ENCODE peak calls at places on chromosomes 4 and X, in eight cellular contexts. One of them, this sample, is unnamed. For H3K9me3 and H4K20me1, the result is how much of the 10 kb centered on the place peaks cover.

GRCh38 chr4:73127839-73128448 is 58.4 kb upstream of the COX18 start:
- DNase-seq in MM.1S: no peak
- DNase-seq in mammary epithelial cell: no peak
- DNase-seq in GM12878: no peak
- DNase-seq in keratinocyte: no peak
- DNase-seq in HCT116: no peak
- DNase-seq in PC-3: peak
- DNase-seq in SK-N-SH: peak
- DNase-seq in this sample: peak

GRCh38 chr4:157072002-157072401 is 3.9 kb upstream of the GLRB start:
- DNase-seq in MM.1S: no peak
- DNase-seq in mammary epithelial cell: peak
- DNase-seq in GM12878: no peak
- DNase-seq in keratinocyte: no peak
- DNase-seq in HCT116: no peak
- DNase-seq in PC-3: peak
- DNase-seq in SK-N-SH: no peak
- DNase-seq in this sample: no peak

GRCh38 chr4:159077702-159078495 is 25.0 kb upstream of the RAPGEF2 start:
- DNase-seq in MM.1S: peak
- DNase-seq in mammary epithelial cell: peak
- DNase-seq in GM12878: peak
- DNase-seq in keratinocyte: no peak
- DNase-seq in HCT116: no peak
- DNase-seq in PC-3: peak
- DNase-seq in SK-N-SH: no peak
- DNase-seq in this sample: peak

GRCh38 chr4:48739560-48740019 is 40.5 kb downstream of the FRYL start:
- DNase-seq in MM.1S: no peak
- DNase-seq in mammary epithelial cell: no peak
- DNase-seq in GM12878: peak
- DNase-seq in keratinocyte: no peak
- DNase-seq in HCT116: no peak
- DNase-seq in PC-3: no peak
- DNase-seq in SK-N-SH: no peak
- DNase-seq in this sample: no peak

GRCh38 chr4:110020139-110020538 is 107.5 kb downstream of the EGF start:
- DNase-seq in MM.1S: no peak
- DNase-seq in mammary epithelial cell: no peak
- DNase-seq in GM12878: no peak
- DNase-seq in keratinocyte: no peak
- DNase-seq in HCT116: no peak
- DNase-seq in PC-3: no peak
- DNase-seq in SK-N-SH: no peak
- DNase-seq in this sample: no peak

GRCh38 chr4:38902695-38903094 is 35.1 kb downstream of the FAM114A1 start:
- DNase-seq in MM.1S: peak
- DNase-seq in mammary epithelial cell: peak
- DNase-seq in GM12878: no peak
- DNase-seq in keratinocyte: no peak
- DNase-seq in HCT116: no peak
- DNase-seq in PC-3: peak
- DNase-seq in SK-N-SH: peak
- DNase-seq in this sample: peak

GRCh38 chr4:176540814-176541213 is 221.0 kb downstream of the SPCS3 start:
- DNase-seq in MM.1S: no peak
- DNase-seq in mammary epithelial cell: peak
- DNase-seq in GM12878: no peak
- DNase-seq in keratinocyte: no peak
- DNase-seq in HCT116: no peak
- DNase-seq in PC-3: no peak
- DNase-seq in SK-N-SH: no peak
- DNase-seq in this sample: no peak

GRCh38 chr4:89836897-89837384 is at the start of gene SNCA:
- DNase-seq in MM.1S: no peak
- DNase-seq in mammary epithelial cell: peak
- DNase-seq in GM12878: no peak
- DNase-seq in keratinocyte: no peak
- DNase-seq in HCT116: no peak
- DNase-seq in PC-3: no peak
- DNase-seq in SK-N-SH: peak
- DNase-seq in this sample: peak

GRCh38 chrX:47796433-47796906 is 40.2 kb upstream of the ZNF81 start:
- DNase-seq in MM.1S: no peak
- DNase-seq in mammary epithelial cell: peak
- DNase-seq in GM12878: no peak
- DNase-seq in keratinocyte: no peak
- DNase-seq in HCT116: no peak
- DNase-seq in PC-3: peak
- DNase-seq in SK-N-SH: no peak
- DNase-seq in this sample: no peak

GRCh38 chrX:38312436-38312835 is 14.9 kb downstream of the RPGR start:
- DNase-seq in MM.1S: no peak
- DNase-seq in mammary epithelial cell: peak
- DNase-seq in GM12878: no peak
- DNase-seq in keratinocyte: no peak
- DNase-seq in HCT116: peak
- DNase-seq in PC-3: peak
- DNase-seq in SK-N-SH: no peak
- DNase-seq in this sample: no peak

GRCh38 chr4:150679767-150680088 is 97.8 kb downstream of the MAB21L2 start:
- DNase-seq in MM.1S: no peak
- DNase-seq in mammary epithelial cell: no peak
- DNase-seq in GM12878: no peak
- DNase-seq in keratinocyte: no peak
- DNase-seq in HCT116: no peak
- DNase-seq in PC-3: no peak
- DNase-seq in SK-N-SH: no peak
- DNase-seq in this sample: no peak

GRCh38 chrX:129876734-129877395 is 29.1 kb upstream of the UTP14A start:
- DNase-seq in MM.1S: no peak
- DNase-seq in mammary epithelial cell: peak
- DNase-seq in GM12878: no peak
- DNase-seq in keratinocyte: no peak
- DNase-seq in HCT116: peak
- DNase-seq in PC-3: peak
- DNase-seq in SK-N-SH: no peak
- DNase-seq in this sample: peak

GRCh38 chr4:20592666-20593065 is 107.6 kb upstream of the PACRGL start:
- DNase-seq in MM.1S: no peak
- DNase-seq in mammary epithelial cell: no peak
- DNase-seq in GM12878: no peak
- DNase-seq in keratinocyte: no peak
- DNase-seq in HCT116: no peak
- DNase-seq in PC-3: no peak
- DNase-seq in SK-N-SH: no peak
- DNase-seq in this sample: peak

GRCh38 chrX:2389324-2389723 is 111.5 kb downstream of the DHRSX start:
- DNase-seq in MM.1S: no peak
- DNase-seq in mammary epithelial cell: no peak
- DNase-seq in GM12878: no peak
- DNase-seq in keratinocyte: no peak
- DNase-seq in HCT116: no peak
- DNase-seq in PC-3: no peak
- DNase-seq in SK-N-SH: no peak
- DNase-seq in this sample: no peak

GRCh38 chrX:2385224-2385623 is 115.6 kb downstream of the DHRSX start:
- DNase-seq in MM.1S: no peak
- DNase-seq in mammary epithelial cell: peak
- DNase-seq in GM12878: no peak
- DNase-seq in keratinocyte: no peak
- DNase-seq in HCT116: peak
- DNase-seq in PC-3: peak
- DNase-seq in SK-N-SH: no peak
- DNase-seq in this sample: no peak

GRCh38 chrX:2390754-2391153 is 110.0 kb downstream of the DHRSX start:
- DNase-seq in MM.1S: no peak
- DNase-seq in mammary epithelial cell: no peak
- DNase-seq in GM12878: no peak
- DNase-seq in keratinocyte: no peak
- DNase-seq in HCT116: no peak
- DNase-seq in PC-3: no peak
- DNase-seq in SK-N-SH: no peak
- DNase-seq in this sample: no peak

GRCh38 chrX:2388669-2389068 is 112.1 kb downstream of the DHRSX start:
- DNase-seq in MM.1S: no peak
- DNase-seq in mammary epithelial cell: no peak
- DNase-seq in GM12878: no peak
- DNase-seq in keratinocyte: no peak
- DNase-seq in HCT116: no peak
- DNase-seq in PC-3: no peak
- DNase-seq in SK-N-SH: no peak
- DNase-seq in this sample: no peak

DNA sequence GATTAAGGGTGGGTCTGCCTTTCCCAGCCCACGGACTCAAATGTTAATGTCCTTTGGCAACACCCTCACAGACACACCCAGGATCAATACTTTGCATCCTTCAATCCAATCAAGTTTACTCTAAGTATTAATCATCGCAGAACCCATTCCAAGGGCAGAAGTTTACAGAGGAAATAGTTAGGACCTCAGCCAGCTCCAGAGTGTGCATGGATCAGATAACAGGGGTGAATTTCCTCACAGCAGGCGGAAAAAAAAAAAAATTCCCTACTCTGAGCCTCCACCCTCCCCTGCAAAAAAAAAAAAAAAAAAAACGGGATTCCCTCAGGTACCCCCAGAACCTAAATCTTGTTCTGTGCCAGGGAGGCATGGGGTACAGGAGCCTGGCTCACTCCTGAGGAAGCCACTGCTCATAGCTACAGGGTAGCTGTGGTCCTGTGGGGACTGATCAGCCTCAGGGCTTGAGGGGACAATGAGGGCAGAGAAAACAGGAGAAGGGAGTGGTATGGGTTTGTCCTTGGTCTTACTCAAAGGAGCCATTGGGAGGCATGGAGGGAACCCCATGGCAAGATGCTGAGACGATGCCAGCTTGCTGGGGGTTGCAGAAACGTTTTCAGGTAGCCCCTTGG is 113.0 kb downstream of the DHRSX start:
- DNase-seq in MM.1S: no peak
- DNase-seq in mammary epithelial cell: no peak
- DNase-seq in GM12878: no peak
- DNase-seq in keratinocyte: no peak
- DNase-seq in HCT116: no peak
- DNase-seq in PC-3: peak
- DNase-seq in SK-N-SH: no peak
- DNase-seq in this sample: no peak
- H3K9me3 ChIP-seq in MM.1S: under half
- H3K9me3 ChIP-seq in mammary epithelial cell: under half
- H3K9me3 ChIP-seq in GM12878: under half
- H3K9me3 ChIP-seq in keratinocyte: under half
- H3K9me3 ChIP-seq in HCT116: under half
- H3K9me3 ChIP-seq in PC-3: under half
- H3K9me3 ChIP-seq in SK-N-SH: under half
- H3K9me3 ChIP-seq in this sample: under half

GRCh38 chr4:139030614-139031235 is 15.1 kb downstream of the NOCT start:
- DNase-seq in MM.1S: peak
- DNase-seq in mammary epithelial cell: peak
- DNase-seq in GM12878: peak
- DNase-seq in keratinocyte: no peak
- DNase-seq in HCT116: peak
- DNase-seq in PC-3: peak
- DNase-seq in SK-N-SH: peak
- DNase-seq in this sample: peak

GRCh38 chr4:139039044-139039443 is 23.5 kb downstream of the NOCT start:
- DNase-seq in MM.1S: no peak
- DNase-seq in mammary epithelial cell: no peak
- DNase-seq in GM12878: no peak
- DNase-seq in keratinocyte: no peak
- DNase-seq in HCT116: no peak
- DNase-seq in PC-3: no peak
- DNase-seq in SK-N-SH: no peak
- DNase-seq in this sample: no peak

GRCh38 chr4:139036885-139037284 is 21.3 kb downstream of the NOCT start:
- DNase-seq in MM.1S: no peak
- DNase-seq in mammary epithelial cell: no peak
- DNase-seq in GM12878: no peak
- DNase-seq in keratinocyte: no peak
- DNase-seq in HCT116: no peak
- DNase-seq in PC-3: no peak
- DNase-seq in SK-N-SH: no peak
- DNase-seq in this sample: no peak

GRCh38 chr4:139035650-139036049 is 20.1 kb downstream of the NOCT start:
- DNase-seq in MM.1S: no peak
- DNase-seq in mammary epithelial cell: no peak
- DNase-seq in GM12878: no peak
- DNase-seq in keratinocyte: no peak
- DNase-seq in HCT116: no peak
- DNase-seq in PC-3: no peak
- DNase-seq in SK-N-SH: no peak
- DNase-seq in this sample: no peak
- H4K20me1 ChIP-seq in MM.1S: under half
- H4K20me1 ChIP-seq in mammary epithelial cell: under half
- H4K20me1 ChIP-seq in GM12878: under half
- H4K20me1 ChIP-seq in keratinocyte: under half
- H4K20me1 ChIP-seq in HCT116: under half
- H4K20me1 ChIP-seq in PC-3: half or more
- H4K20me1 ChIP-seq in SK-N-SH: half or more
- H4K20me1 ChIP-seq in this sample: under half

GRCh38 chr4:47415719-47416118 is 47.8 kb downstream of the COMMD8 start:
- DNase-seq in MM.1S: peak
- DNase-seq in mammary epithelial cell: no peak
- DNase-seq in GM12878: no peak
- DNase-seq in keratinocyte: no peak
- DNase-seq in HCT116: no peak
- DNase-seq in PC-3: no peak
- DNase-seq in SK-N-SH: no peak
- DNase-seq in this sample: no peak
- H3K9me3 ChIP-seq in MM.1S: under half
- H3K9me3 ChIP-seq in mammary epithelial cell: under half
- H3K9me3 ChIP-seq in GM12878: under half
- H3K9me3 ChIP-seq in keratinocyte: under half
- H3K9me3 ChIP-seq in HCT116: under half
- H3K9me3 ChIP-seq in PC-3: under half
- H3K9me3 ChIP-seq in SK-N-SH: under half
- H3K9me3 ChIP-seq in this sample: under half

GRCh38 chr4:173178144-173178543 is 9.5 kb downstream of the GALNT7 start:
- DNase-seq in MM.1S: no peak
- DNase-seq in mammary epithelial cell: no peak
- DNase-seq in GM12878: no peak
- DNase-seq in keratinocyte: no peak
- DNase-seq in HCT116: no peak
- DNase-seq in PC-3: no peak
- DNase-seq in SK-N-SH: no peak
- DNase-seq in this sample: no peak
- H4K20me1 ChIP-seq in MM.1S: under half
- H4K20me1 ChIP-seq in mammary epithelial cell: under half
- H4K20me1 ChIP-seq in GM12878: under half
- H4K20me1 ChIP-seq in keratinocyte: under half
- H4K20me1 ChIP-seq in HCT116: under half
- H4K20me1 ChIP-seq in PC-3: under half
- H4K20me1 ChIP-seq in SK-N-SH: under half
- H4K20me1 ChIP-seq in this sample: under half

GRCh38 chr4:56698329-56698728 is 17.2 kb upstream of the HOPX start:
- DNase-seq in MM.1S: no peak
- DNase-seq in mammary epithelial cell: no peak
- DNase-seq in GM12878: no peak
- DNase-seq in keratinocyte: no peak
- DNase-seq in HCT116: no peak
- DNase-seq in PC-3: no peak
- DNase-seq in SK-N-SH: no peak
- DNase-seq in this sample: peak
- H3K9me3 ChIP-seq in MM.1S: under half
- H3K9me3 ChIP-seq in mammary epithelial cell: under half
- H3K9me3 ChIP-seq in GM12878: under half
- H3K9me3 ChIP-seq in keratinocyte: under half
- H3K9me3 ChIP-seq in HCT116: under half
- H3K9me3 ChIP-seq in PC-3: under half
- H3K9me3 ChIP-seq in SK-N-SH: under half
- H3K9me3 ChIP-seq in this sample: under half